ENCODE peak calls at places on chromosome 17, in four cellular contexts. One of them, this sample, is unnamed.

GRCh38 chr17:41910701-41911391 is 7.9 kb downstream of the ACLY start:
- DNase-seq in heart left ventricle: no peak
- DNase-seq in T-helper 22 cell: no peak
- DNase-seq in anterior cingulate cortex: no peak
- DNase-seq in this sample: no peak

GRCh38 chr17:16465861-16466338 is 26.1 kb downstream of the LRRC75A start:
- DNase-seq in heart left ventricle: no peak
- DNase-seq in T-helper 22 cell: no peak
- DNase-seq in anterior cingulate cortex: no peak
- DNase-seq in this sample: no peak

GRCh38 chr17:32569171-32570080 is 82.6 kb downstream of the CDK5R1 start:
- DNase-seq in heart left ventricle: no peak
- DNase-seq in T-helper 22 cell: no peak
- DNase-seq in anterior cingulate cortex: no peak
- DNase-seq in this sample: no peak

GRCh38 chr17:82613283-82614094 is 34.8 kb downstream of the WDR45B start:
- DNase-seq in heart left ventricle: peak
- DNase-seq in T-helper 22 cell: no peak
- DNase-seq in anterior cingulate cortex: no peak
- DNase-seq in this sample: no peak

GRCh38 chr17:77741109-77741508 is 217.4 kb upstream of the TNRC6C start:
- DNase-seq in heart left ventricle: no peak
- DNase-seq in T-helper 22 cell: peak
- DNase-seq in anterior cingulate cortex: no peak
- DNase-seq in this sample: no peak

GRCh38 chr17:56987283-56987834 is 9.4 kb downstream of the SCPEP1 start:
- DNase-seq in heart left ventricle: no peak
- DNase-seq in T-helper 22 cell: no peak
- DNase-seq in anterior cingulate cortex: no peak
- DNase-seq in this sample: no peak

GRCh38 chr17:28004344-28004743 is 38.1 kb upstream of the NLK start:
- DNase-seq in heart left ventricle: no peak
- DNase-seq in T-helper 22 cell: no peak
- DNase-seq in anterior cingulate cortex: no peak
- DNase-seq in this sample: no peak

GRCh38 chr17:5210853-5211252 is 19.2 kb upstream of the ZNF594 start:
- DNase-seq in heart left ventricle: no peak
- DNase-seq in T-helper 22 cell: no peak
- DNase-seq in anterior cingulate cortex: no peak
- DNase-seq in this sample: no peak

GRCh38 chr17:34584805-34585416 is 5.5 kb downstream of the TMEM132E start:
- DNase-seq in heart left ventricle: no peak
- DNase-seq in T-helper 22 cell: no peak
- DNase-seq in anterior cingulate cortex: no peak
- DNase-seq in this sample: no peak

GRCh38 chr17:56142325-56142724 is 10.9 kb upstream of the ANKFN1 start:
- DNase-seq in heart left ventricle: no peak
- DNase-seq in T-helper 22 cell: no peak
- DNase-seq in anterior cingulate cortex: no peak
- DNase-seq in this sample: no peak

GRCh38 chr17:68832140-68832871 is 122.9 kb downstream of the ABCA8 start:
- DNase-seq in heart left ventricle: peak
- DNase-seq in T-helper 22 cell: no peak
- DNase-seq in anterior cingulate cortex: no peak
- DNase-seq in this sample: no peak

This sample was measured in HepG2.